ENCODE peak calls at places on chromosomes 16 and 17, in ten cellular contexts. D is kidney epithelial cell; U is nucleus accumbens; J is esophagus squamous epithelium; O is mesendoderm; F is AG08396; H is stimulated activated CD4-positive, alpha-beta T cell treated with anti-CD3 and anti-CD28 coated beads, Interleukin-12 subunit alpha, Interleukin-12 subunit beta, amount 100 ng/mL, for 4 hours; L is B cell; B is CD8-positive, alpha-beta T cell; R is upper lobe of left lung. P is an unnamed sample.

GRCh38 chr16:874366-875181 is 74.0 kb upstream of the GNG13 start:
- DNase-seq in H (no peak), O (no peak), B (no peak), J (no peak), L (no peak), D (no peak), F (no peak), U (no peak), R (peak), P (no peak)

GRCh38 chr17:31425646-31426045 is 34.2 kb downstream of the RAB11FIP4 start:
- DNase-seq in H (no peak), D (no peak), U (no peak), J (no peak), L (no peak), F (no peak), O (peak), R (peak), B (no peak), P (no peak)

GRCh38 chr17:38914741-38915638 is 10.4 kb upstream of the LASP1NB start:
- DNase-seq in J (no peak), B (no peak), U (no peak), D (no peak), R (no peak), L (no peak), H (no peak), O (peak), F (no peak), P (no peak)

GRCh38 chr16:53054670-53055485 is at the start of gene CHD9:
- DNase-seq in F (peak), O (peak), R (peak), L (peak), B (peak), H (peak), J (no peak), U (peak), D (no peak), P (peak)

GRCh38 chr17:36921131-36921851 is 16.0 kb upstream of the LHX1 start:
- DNase-seq in R (no peak), D (peak), O (peak), U (no peak), L (no peak), B (no peak), H (peak), F (no peak), J (no peak), P (no peak)

GRCh38 chr17:19359856-19360255 is 2.7 kb downstream of the B9D1 start:
- DNase-seq in L (no peak), H (no peak), R (no peak), B (no peak), J (no peak), D (no peak), O (no peak), U (no peak), F (no peak), P (no peak)

GRCh38 chr17:42522263-42522790 is 13.7 kb upstream of the NAGLU start:
- DNase-seq in U (no peak), L (no peak), J (no peak), B (no peak), R (peak), D (no peak), H (no peak), F (no peak), O (no peak), P (no peak)

GRCh38 chr17:42623732-42624596 is 14.5 kb downstream of the TUBG1 start:
- DNase-seq in J (no peak), L (no peak), F (no peak), O (peak), R (no peak), H (no peak), U (no peak), D (no peak), B (no peak), P (no peak)

GRCh38 chr17:73552300-73553088 is 91.8 kb downstream of the SDK2 start:
- DNase-seq in U (no peak), D (no peak), J (no peak), O (no peak), L (no peak), B (no peak), H (no peak), R (no peak), F (no peak), P (no peak)

GRCh38 chr17:6573982-6574688 is 17.8 kb upstream of the PITPNM3 start:
- DNase-seq in F (no peak), R (no peak), D (no peak), O (no peak), U (no peak), J (no peak), L (no peak), H (no peak), B (no peak), P (no peak)

GRCh38 chr16:4067262-4068001 is 48.8 kb downstream of the ADCY9 start:
- DNase-seq in O (no peak), R (no peak), B (no peak), U (no peak), L (no peak), H (no peak), F (no peak), J (no peak), D (no peak), P (peak)

GRCh38 chr17:76369804-76370203 is 14.6 kb upstream of the SPHK1 start:
- DNase-seq in F (no peak), U (no peak), O (no peak), R (no peak), J (no peak), L (no peak), D (no peak), H (no peak), B (no peak), P (no peak)

GRCh38 chr17:43011728-43012472 is 5.3 kb downstream of the IFI35 start:
- DNase-seq in F (no peak), D (no peak), R (no peak), B (no peak), L (no peak), U (no peak), J (no peak), H (no peak), O (no peak), P (no peak)